ENCODE peak calls at places on chromosomes 13 and 19, in eight cellular contexts. U, L, Q, S, A, M, O and T are unnamed samples.

GRCh38 chr19:3045885-3046603 is 16.3 kb downstream of the TLE5 start:
- DNase-seq in A (no peak), M (no peak), S (no peak), O (no peak), U (no peak), Q (no peak), L (no peak), T (no peak)

GRCh38 chr13:65095697-65096096 is 2134.4 kb downstream of the PCDH9 start:
- DNase-seq in U (no peak), S (no peak), M (no peak), O (no peak), Q (no peak), A (no peak), L (no peak), T (no peak)

GRCh38 chr19:46076951-46077814 is 36.4 kb upstream of the IGFL4 start:
- DNase-seq in O (peak; percentile 55), S (no peak), M (peak; percentile 62), L (peak; percentile 40), A (peak; percentile 89), Q (peak; percentile 86), U (peak; percentile 78), T (peak; percentile 82)

GRCh38 chr19:30222428-30222873 is 149.7 kb upstream of the ZNF536 start:
- DNase-seq in Q (no peak), A (no peak), U (peak; percentile 77), O (no peak), S (no peak), L (no peak), M (no peak), T (no peak)

GRCh38 chr13:38417727-38418126 is 68.1 kb downstream of the UFM1 start:
- DNase-seq in S (no peak), U (no peak), O (no peak), A (peak; percentile 53), M (no peak), L (no peak), Q (peak; percentile 11), T (no peak)

GRCh38 chr19:873084-874019 is 13.9 kb downstream of the CFD start:
- DNase-seq in M (peak; percentile 38), U (no peak), S (no peak), L (peak; percentile 31), O (no peak), A (peak; percentile 89), Q (no peak), T (no peak)

GRCh38 chr13:78323848-78324247 is 279.5 kb downstream of the POU4F1 start:
- DNase-seq in S (no peak), A (peak; percentile 50), M (peak; percentile 21), O (no peak), U (no peak), Q (no peak), L (no peak), T (no peak)

GRCh38 chr13:41543664-41544300 is 86.4 kb downstream of the RGCC start:
- DNase-seq in Q (no peak), M (peak; percentile 41), L (no peak), S (no peak), O (peak; percentile 35), A (no peak), U (no peak), T (no peak)

GRCh38 chr19:4660993-4661392 is 9.1 kb downstream of the MYDGF start:
- DNase-seq in M (no peak), S (no peak), A (no peak), L (no peak), U (no peak), O (no peak), Q (no peak), T (no peak)

GRCh38 chr13:27319404-27319803 is 48.8 kb downstream of the RASL11A start:
- DNase-seq in Q (no peak), O (no peak), U (no peak), L (no peak), A (no peak), M (no peak), S (no peak), T (no peak)

GRCh38 chr19:6270822-6271221 is 9.0 kb downstream of the MLLT1 start:
- DNase-seq in Q (no peak), M (no peak), A (no peak), S (no peak), O (no peak), L (no peak), U (no peak), T (no peak)

DNA sequence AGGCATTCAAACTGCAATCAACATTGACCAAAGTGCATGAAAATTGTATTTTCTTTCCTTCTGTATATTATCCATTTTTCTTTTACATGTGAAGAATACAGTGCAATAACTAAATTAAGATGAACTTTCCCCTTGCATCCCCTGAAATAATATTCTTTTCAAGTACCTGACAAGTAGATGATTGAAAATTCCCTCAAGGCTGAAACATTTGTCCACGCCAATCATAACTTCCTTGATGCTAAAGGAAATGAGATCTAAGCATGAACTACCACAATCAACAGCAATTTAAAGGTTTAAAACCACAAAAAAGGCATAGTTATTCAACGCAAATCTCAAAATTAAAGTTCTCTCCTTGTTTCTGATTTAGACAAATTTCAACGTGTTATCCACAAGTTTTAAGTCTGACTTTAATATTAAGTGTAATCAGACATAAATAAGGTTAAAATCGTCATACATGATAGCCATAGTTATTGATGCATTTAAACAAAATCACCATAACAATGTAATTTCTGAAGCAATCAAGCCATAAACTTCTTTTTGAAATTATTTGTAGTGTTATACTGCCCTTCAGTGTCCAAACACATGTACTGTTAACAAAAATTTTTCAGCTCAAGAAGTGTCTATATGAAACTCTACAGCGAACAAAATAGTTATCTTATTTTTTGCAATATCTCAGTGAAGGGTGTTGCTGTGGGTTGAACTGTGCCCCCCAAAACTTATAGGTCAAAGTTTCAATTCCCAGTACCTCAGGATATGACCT is 169.5 kb downstream of the DCLK1 start:
- DNase-seq in S (no peak), L (no peak), U (no peak), A (peak; percentile 1), O (no peak), M (no peak), Q (no peak), T (no peak)
- TF ChIP-seq CTCF in S (peak; percentile 58), L (peak; percentile 25), U (no peak), A (no peak), O (no peak), M (peak; percentile 27), Q (no peak), T (peak; percentile 52)

GRCh38 chr13:87280139-87280538 is 391.0 kb upstream of the SLITRK5 start:
- DNase-seq in S (no peak), M (no peak), L (no peak), A (no peak), O (no peak), U (no peak), Q (no peak), T (no peak)
- TF ChIP-seq CTCF in S (no peak), M (no peak), L (no peak), A (no peak), O (no peak), U (no peak), Q (no peak), T (no peak)

DNA sequence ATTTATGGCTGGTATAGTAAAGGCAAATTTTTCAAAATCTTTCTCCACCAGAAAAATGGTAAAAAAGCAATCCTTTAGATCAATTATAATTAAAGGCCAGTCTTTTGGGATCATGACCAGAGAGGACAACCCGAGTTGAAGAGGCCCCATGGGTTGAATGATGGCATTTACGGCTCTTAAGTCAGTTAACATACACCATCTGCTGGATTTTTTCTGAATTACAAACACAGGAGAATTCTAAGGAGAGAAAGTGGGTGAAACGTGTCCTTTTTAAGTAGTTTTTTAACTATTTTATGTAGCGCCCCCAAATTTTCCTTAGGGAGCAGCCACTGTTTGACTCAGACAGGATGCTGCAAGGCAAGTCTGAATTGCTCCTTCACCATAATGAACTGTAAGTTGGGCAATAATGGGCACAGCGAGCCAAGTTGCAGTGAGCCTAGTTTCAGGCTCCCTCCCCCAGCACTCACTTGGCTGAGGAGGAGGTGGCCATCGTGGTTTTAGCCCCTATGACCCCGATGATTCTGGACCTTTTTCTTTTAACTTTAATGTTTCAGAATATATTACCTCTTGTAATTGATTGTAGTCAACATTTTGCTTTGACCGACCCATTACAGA is 13.6 kb upstream of the ZNF611 start:
- DNase-seq in L (peak; percentile 10), M (peak; percentile 27), U (no peak), S (no peak), O (no peak), Q (no peak), A (peak; percentile 47), T (no peak)
- TF ChIP-seq CTCF in L (peak; percentile 19), M (peak; percentile 11), U (peak; percentile 47), S (peak; percentile 63), O (peak; percentile 55), Q (no peak), A (peak; percentile 67), T (peak; percentile 75)

DNA sequence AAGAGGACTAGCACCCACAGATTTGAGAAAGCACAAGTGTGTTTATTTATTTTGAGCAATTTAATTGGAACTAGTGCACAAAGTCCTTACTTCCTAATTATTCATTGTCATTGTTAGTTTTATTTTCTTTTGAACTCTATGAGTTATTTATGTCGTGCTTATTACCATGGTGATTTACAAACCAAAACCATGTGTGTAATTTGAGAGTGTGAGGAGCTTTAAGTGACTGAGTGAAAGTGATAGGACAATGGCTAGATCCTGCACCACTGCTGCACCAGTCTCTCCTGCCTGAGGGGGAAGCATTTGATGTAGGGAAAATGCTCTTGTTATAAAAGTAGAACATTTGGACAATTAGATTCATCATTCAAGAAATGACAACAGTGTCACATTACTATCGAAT is 172.3 kb upstream of the KLF12 start:
- DNase-seq in O (no peak), L (peak; percentile 39), A (peak; percentile 18), S (no peak), U (no peak), M (peak; percentile 32), Q (no peak), T (no peak)
- TF ChIP-seq CTCF in O (no peak), L (peak; percentile 22), A (no peak), S (peak; percentile 34), U (no peak), M (no peak), Q (no peak), T (peak; percentile 52)

DNA sequence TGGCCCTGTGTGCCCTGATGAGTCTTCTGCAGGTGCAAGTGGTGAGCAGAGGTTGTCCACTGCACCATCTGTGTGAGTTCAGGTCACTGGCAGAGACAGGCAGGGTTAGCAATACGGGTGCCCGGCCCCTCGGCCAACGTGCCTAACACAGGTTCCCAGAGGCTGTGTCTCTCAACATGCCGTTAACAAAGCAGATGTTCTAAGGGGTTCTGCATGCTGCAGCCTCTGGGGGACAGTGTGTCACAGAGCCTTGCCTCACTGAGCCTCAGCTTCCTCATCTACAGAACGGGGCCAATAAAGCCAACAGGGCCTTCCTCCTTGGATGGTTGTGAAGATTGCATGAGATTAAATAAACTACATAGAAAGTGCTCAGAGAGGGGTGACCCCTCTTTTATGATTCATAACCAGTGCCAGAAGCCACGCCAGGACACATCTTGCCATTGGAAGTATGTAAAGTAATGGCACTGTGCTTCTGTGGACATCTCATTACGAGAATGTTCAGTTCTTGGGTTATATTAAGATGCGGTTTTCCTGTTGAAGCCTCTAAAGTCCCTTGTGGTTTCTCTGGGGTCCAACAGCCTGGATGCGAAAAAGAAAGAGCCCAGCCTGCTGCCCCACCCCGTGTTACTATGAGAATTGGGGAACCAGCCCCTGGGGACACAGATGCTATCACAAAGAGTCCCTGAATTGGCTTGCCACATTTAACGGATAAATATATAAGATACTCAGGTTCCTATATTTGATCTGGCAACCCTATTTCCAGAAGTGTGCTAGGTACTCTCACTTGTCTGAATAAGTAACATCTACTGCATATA is 11.2 kb upstream of the ARHGEF18 start:
- DNase-seq in S (no peak), Q (no peak), U (no peak), A (no peak), L (no peak), M (no peak), O (no peak), T (no peak)
- TF ChIP-seq CTCF in S (no peak), Q (no peak), U (no peak), A (no peak), L (no peak), M (no peak), O (no peak), T (no peak)